ENCODE peak calls at places on chromosomes 13 and 19, in ten cellular contexts. I is GM23338; W is lower lobe of right lung; Q is BJ; P is cardiac fibroblast; T is heart left ventricle; O is tibial nerve; Y is fibroblast of lung; J is CD4-positive, alpha-beta memory T cell; A is AG10803. E is an unnamed sample.

GRCh38 chr19:23116802-23117571 is at the start of gene ZNF730:
- DNase-seq in I (peak; percentile 81), W (peak; percentile 46), Q (peak; percentile 9), P (peak; percentile 85), T (peak; percentile 87), O (peak; percentile 17), Y (peak; percentile 83), J (peak; percentile 44), A (peak; percentile 67), E (peak; percentile 80)

GRCh38 chr13:99663185-99663825 is 162.0 kb downstream of the TM9SF2 start:
- DNase-seq in I (no peak), W (no peak), Q (no peak), P (no peak), T (no peak), O (no peak), Y (no peak), J (no peak), A (no peak), E (no peak)

GRCh38 chr13:48318014-48318713 is 14.6 kb downstream of the RB1 start:
- DNase-seq in I (no peak), W (no peak), Q (no peak), P (peak; percentile 8), T (peak; percentile 53), O (no peak), Y (no peak), J (no peak), A (no peak), E (no peak)

GRCh38 chr13:33057019-33057785 is 41.0 kb downstream of the KL start:
- DNase-seq in I (peak; percentile 58), W (no peak), Q (no peak), P (peak; percentile 38), T (no peak), O (peak; percentile 20), Y (no peak), J (no peak), A (peak; percentile 15), E (peak; percentile 34)

GRCh38 chr19:41999071-41999877 is 5.2 kb upstream of the ATP1A3 start:
- DNase-seq in I (peak; percentile 80), W (no peak), Q (no peak), P (no peak), T (no peak), O (no peak), Y (no peak), J (no peak), A (no peak), E (no peak)

GRCh38 chr19:35253316-35254286 is 4.8 kb downstream of the LSR start:
- DNase-seq in I (peak; percentile 44), W (no peak), Q (no peak), P (no peak), T (no peak), O (no peak), Y (no peak), J (no peak), A (no peak), E (no peak)

GRCh38 chr13:109205315-109205714 is 575.9 kb downstream of the MYO16 start:
- DNase-seq in I (no peak), W (no peak), Q (no peak), P (no peak), T (no peak), O (no peak), Y (peak; percentile 19), J (no peak), A (no peak), E (peak; percentile 18)

GRCh38 chr13:99376924-99377323 is 69.7 kb upstream of the GPR183 start:
- DNase-seq in I (no peak), W (no peak), Q (no peak), P (no peak), T (no peak), O (no peak), Y (no peak), J (no peak), A (no peak), E (no peak)

GRCh38 chr19:15249912-15250634 is 17.8 kb upstream of the EPHX3 start:
- DNase-seq in I (no peak), W (no peak), Q (peak; percentile 74), P (peak; percentile 92), T (peak; percentile 81), O (no peak), Y (peak; percentile 92), J (no peak), A (peak; percentile 94), E (peak; percentile 95)

GRCh38 chr13:110015253-110015652 is 228.9 kb upstream of the IRS2 start:
- DNase-seq in I (no peak), W (no peak), Q (no peak), P (peak; percentile 72), T (no peak), O (no peak), Y (peak; percentile 56), J (no peak), A (no peak), E (peak; percentile 24)

GRCh38 chr19:1343026-1343425 is 40.7 kb upstream of the NDUFS7 start:
- DNase-seq in I (no peak), W (no peak), Q (no peak), P (peak; percentile 15), T (no peak), O (no peak), Y (no peak), J (no peak), A (no peak), E (peak; percentile 44)

GRCh38 chr19:34368338-34368737 is 3.3 kb downstream of the GPI start:
- DNase-seq in I (no peak), W (no peak), Q (no peak), P (no peak), T (no peak), O (no peak), Y (no peak), J (no peak), A (no peak), E (no peak)

GRCh38 chr19:799076-799881 is 2.0 kb downstream of the PTBP1 start:
- DNase-seq in I (peak; percentile 56), W (no peak), Q (no peak), P (peak; percentile 59), T (no peak), O (no peak), Y (peak; percentile 63), J (peak; percentile 36), A (peak; percentile 53), E (peak; percentile 64)

GRCh38 chr13:49641810-49642291 is 13.5 kb downstream of the ARL11 start:
- DNase-seq in I (no peak), W (peak; percentile 89), Q (peak; percentile 59), P (peak; percentile 96), T (peak; percentile 58), O (peak; percentile 19), Y (peak; percentile 85), J (no peak), A (peak; percentile 86), E (peak; percentile 91)

GRCh38 chr19:55116232-55117062 is 990 bp downstream of the PPP1R12C start:
- DNase-seq in I (peak; percentile 63), W (peak; percentile 76), Q (no peak), P (peak; percentile 67), T (peak; percentile 83), O (no peak), Y (peak; percentile 60), J (peak; percentile 32), A (peak; percentile 65), E (peak; percentile 71)

GRCh38 chr13:113129921-113130750 is 7.5 kb downstream of the F10 start:
- DNase-seq in I (no peak), W (peak; percentile 45), Q (no peak), P (peak; percentile 34), T (peak; percentile 58), O (no peak), Y (peak; percentile 31), J (peak; percentile 28), A (no peak), E (peak; percentile 41)

DNA sequence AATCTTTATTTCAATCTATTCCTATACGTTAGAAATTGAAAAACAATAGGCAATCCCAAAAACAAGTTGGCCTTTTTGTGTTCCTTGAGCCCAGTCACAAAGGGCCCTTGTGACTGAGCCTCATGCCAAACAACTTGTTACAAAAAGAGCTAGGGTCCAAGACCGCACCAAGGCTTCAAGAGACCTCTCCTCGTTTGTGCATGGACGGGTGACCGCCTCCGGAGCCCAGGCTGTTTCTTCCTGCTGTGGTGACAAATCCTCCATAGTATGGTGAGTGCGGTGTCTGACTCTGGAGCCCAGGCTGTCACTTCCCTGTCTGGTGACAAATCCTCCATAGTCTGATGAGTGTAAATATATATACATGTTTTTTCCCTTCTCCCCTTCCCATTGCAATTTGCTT is 63.7 kb downstream of the ZNF93 start:
- DNase-seq in I (no peak), W (no peak), Q (no peak), P (no peak), T (no peak), O (no peak), Y (no peak), J (no peak), A (no peak), E (no peak)
- H3K4me3 ChIP-seq in I (no peak overlapping the region), W (no peak overlapping the region), Q (no peak overlapping the region), P (no peak overlapping the region), T (no peak overlapping the region), O (no peak overlapping the region), Y (no peak overlapping the region), J (no peak overlapping the region), A (no peak overlapping the region), E (no peak overlapping the region)

DNA sequence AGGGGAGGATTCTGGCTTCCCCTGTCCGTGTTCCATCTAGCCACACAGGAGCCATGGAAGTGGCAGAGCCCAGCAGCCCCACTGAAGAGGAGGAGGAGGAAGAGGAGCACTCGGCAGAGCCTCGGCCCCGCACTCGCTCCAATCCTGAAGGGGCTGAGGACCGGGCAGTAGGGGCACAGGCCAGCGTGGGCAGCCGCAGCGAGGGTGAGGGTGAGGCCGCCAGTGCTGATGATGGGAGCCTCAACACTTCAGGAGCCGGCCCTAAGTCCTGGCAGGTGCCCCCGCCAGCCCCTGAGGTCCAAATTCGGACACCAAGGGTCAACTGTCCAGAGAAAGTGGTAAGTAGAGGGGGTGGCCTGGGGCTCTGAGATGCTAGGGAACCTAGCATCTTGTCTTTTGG is 1.5 kb downstream of the BABAM1 start:
- DNase-seq in I (no peak), W (no peak), Q (no peak), P (no peak), T (no peak), O (no peak), Y (no peak), J (no peak), A (no peak), E (no peak)
- H3K4me3 ChIP-seq in I (no peak overlapping the region), W (no peak overlapping the region), Q (no peak overlapping the region), P (no peak overlapping the region), T (no peak overlapping the region), O (no peak overlapping the region), Y (no peak overlapping the region), J (no peak overlapping the region), A (no peak overlapping the region), E (no peak overlapping the region)

DNA sequence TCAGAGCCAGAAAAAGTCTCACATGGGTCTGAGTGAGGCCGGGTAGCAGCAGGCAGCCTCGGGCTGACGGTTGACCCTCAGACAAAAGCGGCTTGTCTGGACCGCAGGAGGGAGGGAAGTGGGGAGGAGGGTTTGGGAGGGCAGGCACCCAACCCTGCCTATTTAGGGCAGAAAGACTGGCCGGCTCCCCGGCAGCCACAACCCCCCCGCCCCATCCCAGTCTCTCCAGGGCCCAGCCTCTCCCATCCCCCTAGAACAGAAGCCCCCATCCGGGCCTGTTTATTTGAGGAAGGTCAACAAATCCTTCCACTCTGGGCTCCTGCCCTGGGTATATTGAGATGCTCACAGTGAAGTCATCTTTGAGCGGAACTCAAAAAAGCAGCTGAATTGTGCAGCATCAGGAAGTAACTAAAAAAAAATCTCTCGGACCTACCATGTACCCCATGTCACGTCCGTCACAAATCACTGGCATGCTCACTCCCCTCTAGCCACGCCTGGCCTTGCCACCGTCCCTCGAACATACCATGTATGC is 6.3 kb downstream of the DACT3 start:
- DNase-seq in I (peak; percentile 54), W (no peak), Q (no peak), P (no peak), T (peak; percentile 36), O (no peak), Y (no peak), J (no peak), A (no peak), E (no peak)
- H3K4me3 ChIP-seq in I (no peak overlapping the region), W (no peak overlapping the region), Q (no peak overlapping the region), P (no peak overlapping the region), T (no peak overlapping the region), O (no peak overlapping the region), Y (no peak overlapping the region), J (no peak overlapping the region), A (no peak overlapping the region), E (no peak overlapping the region)

GRCh38 chr19:9076886-9077285 is 10.0 kb upstream of the OR1M1 start:
- DNase-seq in I (no peak), W (no peak), Q (no peak), P (peak; percentile 2), T (no peak), O (no peak), Y (peak; percentile 20), J (no peak), A (no peak), E (no peak)
- H3K4me3 ChIP-seq in I (no peak overlapping the region), W (no peak overlapping the region), Q (no peak overlapping the region), P (no peak overlapping the region), T (no peak overlapping the region), O (no peak overlapping the region), Y (no peak overlapping the region), J (no peak overlapping the region), A (no peak overlapping the region), E (no peak overlapping the region)